ENCODE peak calls at places on chromosomes 4 and X, in four cellular contexts. U is mesenchymal stem cell, Y is heart right ventricle, V is psoas muscle. T is an unnamed sample.

GRCh38 chr4:184382189-184382846 is 92.0 kb downstream of the IRF2 start:
- DNase-seq in U (peak; percentile 16), Y (no peak), V (no peak), T (no peak)

GRCh38 chrX:109914114-109914849 is 88.6 kb upstream of the TMEM164 start:
- DNase-seq in U (no peak), Y (no peak), V (no peak), T (no peak)

GRCh38 chrX:11143931-11144678 is 33.0 kb downstream of the HCCS start:
- DNase-seq in U (peak; percentile 74), Y (peak; percentile 62), V (peak; percentile 51), T (peak; percentile 76)

GRCh38 chr4:21806991-21807390 is 141.6 kb downstream of the KCNIP4 start:
- DNase-seq in U (no peak), Y (no peak), V (no peak), T (no peak)

GRCh38 chr4:25896782-25897539 is 17.1 kb upstream of the SMIM20 start:
- DNase-seq in U (no peak), Y (no peak), V (no peak), T (no peak)

GRCh38 chr4:102139132-102139573 is 206.1 kb downstream of the SLC39A8 start:
- DNase-seq in U (peak; percentile 21), Y (peak; percentile 16), V (no peak), T (peak; percentile 6)

GRCh38 chr4:76954489-76954888 is 4.9 kb downstream of the SEPTIN11 start:
- DNase-seq in U (no peak), Y (no peak), V (no peak), T (no peak)

GRCh38 chr4:8255698-8256441 is 13.7 kb upstream of the HTRA3 start:
- DNase-seq in U (no peak), Y (no peak), V (peak; percentile 87), T (peak; percentile 7)

GRCh38 chr4:112927544-112927943 is 121.9 kb upstream of the ANK2 start:
- DNase-seq in U (peak; percentile 59), Y (no peak), V (no peak), T (no peak)

GRCh38 chr4:62952366-62952765 is 1456.9 kb downstream of the TECRL start:
- DNase-seq in U (no peak), Y (no peak), V (no peak), T (no peak)

GRCh38 chr4:172809319-172809718 is 359.3 kb upstream of the GALNT7 start:
- DNase-seq in U (no peak), Y (no peak), V (no peak), T (no peak)

GRCh38 chr4:24273148-24273547 is 311.2 kb downstream of the DHX15 start:
- DNase-seq in U (no peak), Y (no peak), V (no peak), T (no peak)

GRCh38 chr4:80138556-80139538 is 58.5 kb upstream of the PRDM8 start:
- DNase-seq in U (no peak), Y (no peak), V (peak; percentile 17), T (peak; percentile 45)

GRCh38 chr4:51884606-51885005 is 41.7 kb downstream of the DCUN1D4 start:
- DNase-seq in U (no peak), Y (no peak), V (no peak), T (no peak)

GRCh38 chr4:188532751-188533150 is 393.5 kb downstream of the TRIML1 start:
- DNase-seq in U (no peak), Y (no peak), V (no peak), T (no peak)

GRCh38 chr4:118589471-118590055 is 95.6 kb upstream of the METTL14 start:
- DNase-seq in U (no peak), Y (no peak), V (no peak), T (no peak)

GRCh38 chr4:56129431-56129861 is 180.7 kb downstream of the CEP135 start:
- DNase-seq in U (no peak), Y (no peak), V (no peak), T (no peak)

GRCh38 chr4:38860788-38861424 is 4.3 kb upstream of the TLR6 start:
- DNase-seq in U (no peak), Y (peak; percentile 20), V (no peak), T (no peak)

GRCh38 chrX:151402719-151403390 is 5.8 kb downstream of the VMA21 start:
- DNase-seq in U (no peak), Y (peak; percentile 6), V (peak; percentile 71), T (no peak)

GRCh38 chrX:30659421-30659820 is 6.2 kb downstream of the GK start:
- DNase-seq in U (peak; percentile 89), Y (no peak), V (no peak), T (peak; percentile 76)

GRCh38 chr4:121053601-121054143 is 18.7 kb downstream of the NDNF start:
- DNase-seq in U (no peak), Y (no peak), V (peak; percentile 53), T (peak; percentile 40)

GRCh38 chr4:125010776-125011503 is 298.4 kb upstream of the ANKRD50 start:
- DNase-seq in U (no peak), Y (no peak), V (no peak), T (no peak)

GRCh38 chr4:116357758-116358157 is 727.6 kb downstream of the TRAM1L1 start:
- DNase-seq in U (no peak), Y (no peak), V (no peak), T (no peak)

GRCh38 chrX:146456058-146456457 is 353.5 kb upstream of the CXorf51B start:
- DNase-seq in U (no peak), Y (no peak), V (no peak), T (no peak)

GRCh38 chr4:61950625-61951024 is 750.5 kb downstream of the ADGRL3 start:
- DNase-seq in U (no peak), Y (no peak), V (no peak), T (no peak)

GRCh38 chr4:10104991-10105276 is 11.7 kb downstream of the WDR1 start:
- DNase-seq in U (no peak), Y (no peak), V (no peak), T (no peak)

GRCh38 chrX:38800981-38801845 is at the start of gene MID1IP1:
- DNase-seq in U (peak; percentile 95), Y (peak; percentile 93), V (peak; percentile 95), T (peak; percentile 91)

GRCh38 chr4:10006236-10006603 is 15.1 kb downstream of the SLC2A9 start:
- DNase-seq in U (no peak), Y (peak; percentile 24), V (no peak), T (no peak)

GRCh38 chr4:94974773-94975172 is 217.0 kb downstream of the BMPR1B start:
- DNase-seq in U (peak; percentile 25), Y (no peak), V (no peak), T (peak; percentile 60)

GRCh38 chr4:6324999-6325790 is 55.5 kb downstream of the WFS1 start:
- DNase-seq in U (no peak), Y (peak; percentile 52), V (peak; percentile 58), T (no peak)

GRCh38 chrX:57232658-57233360 is 53.7 kb upstream of the FAAH2 start:
- DNase-seq in U (no peak), Y (no peak), V (no peak), T (no peak)

GRCh38 chr4:155509619-155510018 is 132.9 kb upstream of the MAP9 start:
- DNase-seq in U (peak; percentile 10), Y (no peak), V (no peak), T (no peak)

GRCh38 chr4:68074397-68074796 is 55.3 kb downstream of the TMPRSS11F start:
- DNase-seq in U (peak; percentile 37), Y (no peak), V (no peak), T (no peak)

GRCh38 chr4:127920521-127920920 is 39.8 kb downstream of the PLK4 start:
- DNase-seq in U (no peak), Y (no peak), V (no peak), T (no peak)

GRCh38 chr4:170089743-170090666 is at the start of gene AADAT:
- DNase-seq in U (peak; percentile 84), Y (peak; percentile 74), V (peak; percentile 89), T (peak; percentile 51)

GRCh38 chrX:29858714-29859113 is 356.6 kb upstream of the MAGEB2 start:
- DNase-seq in U (no peak), Y (no peak), V (no peak), T (peak; percentile 9)

GRCh38 chrX:28133763-28134162 is 152.5 kb upstream of the DCAF8L1 start:
- DNase-seq in U (no peak), Y (no peak), V (no peak), T (no peak)

GRCh38 chr4:2929469-2929868 is 33.7 kb downstream of the NOP14 start:
- DNase-seq in U (no peak), Y (no peak), V (peak; percentile 52), T (no peak)

GRCh38 chr4:53956053-53956452 is 108.4 kb downstream of the CHIC2 start:
- DNase-seq in U (no peak), Y (no peak), V (no peak), T (no peak)
- H3K27ac ChIP-seq in U (no peak overlapping the region), Y (no peak overlapping the region), V (no peak overlapping the region), T (no peak overlapping the region)

DNA sequence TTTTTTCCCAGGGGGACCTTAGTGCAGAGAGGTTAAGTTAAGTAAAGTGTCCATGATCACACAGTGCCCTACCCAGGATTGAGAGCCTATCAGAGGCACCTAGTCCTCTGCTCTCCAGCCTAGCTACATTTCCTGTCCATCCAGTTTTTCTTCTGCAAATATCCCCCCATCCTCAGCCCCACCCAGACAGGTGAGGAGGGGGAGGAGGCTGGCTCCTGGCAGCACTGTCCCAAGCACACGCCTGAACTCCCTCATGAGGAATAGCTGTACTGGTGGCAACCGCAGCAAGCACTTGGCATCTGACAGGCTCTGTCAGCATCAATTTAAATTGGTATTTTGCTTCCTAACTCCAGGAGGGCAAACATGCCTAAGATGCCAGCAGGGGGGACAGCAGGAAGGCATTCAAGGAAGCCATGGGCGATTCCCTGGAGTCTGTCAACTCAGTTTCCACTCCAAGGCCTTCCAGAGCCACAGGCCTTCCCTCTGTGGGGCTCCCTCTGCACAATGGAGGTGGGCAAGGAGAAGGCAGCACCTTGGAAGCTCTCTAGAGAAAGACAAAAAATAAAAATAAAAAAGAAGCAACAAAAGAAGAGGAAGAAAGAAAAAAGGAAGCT is 6.4 kb upstream of the FRMPD3 start:
- DNase-seq in U (no peak), Y (no peak), V (no peak), T (no peak)
- H3K4me3 ChIP-seq in U (no peak overlapping the region), Y (no peak overlapping the region), V (no peak overlapping the region), T (no peak overlapping the region)

DNA sequence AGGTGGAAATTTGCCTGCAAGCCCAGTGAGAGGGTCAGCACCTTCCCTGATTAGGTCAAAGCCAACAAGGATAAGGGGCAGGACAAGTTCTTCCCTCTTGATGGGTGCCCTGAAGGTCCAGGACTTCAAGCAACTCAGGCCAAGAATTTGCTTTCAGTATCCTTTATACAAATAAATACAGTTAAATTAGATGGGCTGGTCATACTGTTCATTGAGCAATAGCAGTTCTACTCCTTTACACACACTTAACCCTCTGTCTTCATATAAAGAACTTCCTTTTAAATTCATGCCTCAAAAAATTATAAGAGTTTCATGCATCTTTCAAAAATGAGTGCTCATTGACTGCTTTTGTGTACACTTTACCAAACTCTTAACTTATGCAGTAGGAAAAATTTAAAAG is 392.0 kb downstream of the SPRY1 start:
- DNase-seq in U (peak; percentile 31), Y (no peak), V (no peak), T (no peak)
- H3K27ac ChIP-seq in U (no peak overlapping the region), Y (peak overlapping the region; percentile 82), V (peak overlapping the region; percentile 86), T (no peak overlapping the region)

GRCh38 chrX:148928803-148929202 is 428.4 kb downstream of the AFF2 start:
- DNase-seq in U (no peak), Y (no peak), V (no peak), T (peak; percentile 53)

GRCh38 chrX:148930330-148930729 is 429.9 kb downstream of the AFF2 start:
- DNase-seq in U (no peak), Y (no peak), V (no peak), T (no peak)

GRCh38 chrX:148933881-148934280 is 433.5 kb downstream of the AFF2 start:
- DNase-seq in U (no peak), Y (no peak), V (no peak), T (no peak)

GRCh38 chrX:148929686-148930085 is 429.3 kb downstream of the AFF2 start:
- DNase-seq in U (peak; percentile 2), Y (no peak), V (no peak), T (peak; percentile 28)
- H3K4me3 ChIP-seq in U (no peak overlapping the region), Y (no peak overlapping the region), V (no peak overlapping the region), T (no peak overlapping the region)

GRCh38 chr4:152176627-152177214 is 359.2 kb downstream of the FBXW7 start:
- DNase-seq in U (no peak), Y (no peak), V (no peak), T (no peak)
- H3K27ac ChIP-seq in U (no peak overlapping the region), Y (no peak overlapping the region), V (no peak overlapping the region), T (no peak overlapping the region)

T was measured in brain microvascular endothelial cell.